ENCODE peak calls at places on chromosomes 1 and 21, in seven cellular contexts. R, V, Y, L, S, G and Q are unnamed samples.

GRCh38 chr1:28296401-28297220 is 32.2 kb upstream of the MED18 start:
- DNase-seq in Y (no peak), G (no peak), R (peak), V (no peak), L (peak), S (no peak), Q (peak)

GRCh38 chr21:35614412-35614901 is 445.9 kb downstream of the SETD4 start:
- DNase-seq in L (no peak), Y (no peak), R (no peak), V (no peak), G (no peak), S (no peak), Q (no peak)

GRCh38 chr21:42991992-42992740 is 17.8 kb downstream of the PKNOX1 start:
- DNase-seq in S (no peak), R (no peak), L (no peak), Y (no peak), V (peak), G (peak), Q (peak)

GRCh38 chr21:43190544-43191340 is 21.9 kb downstream of the CRYAA start:
- DNase-seq in R (peak), S (no peak), Y (no peak), L (no peak), G (peak), V (no peak), Q (no peak)

GRCh38 chr1:228337711-228338520 is 68.7 kb downstream of the TRIM11 start:
- DNase-seq in Y (no peak), G (peak), R (no peak), S (no peak), V (no peak), L (no peak), Q (peak)

GRCh38 chr1:98374098-98374497 is 287.4 kb upstream of the SNX7 start:
- DNase-seq in Y (no peak), R (no peak), V (no peak), L (no peak), S (no peak), G (no peak), Q (no peak)

GRCh38 chr1:182249201-182249676 is 142.4 kb downstream of the GLUL start:
- DNase-seq in V (no peak), R (no peak), G (no peak), Y (no peak), S (no peak), L (no peak), Q (peak)

GRCh38 chr1:175390081-175390481 is 197.5 kb upstream of the KIAA0040 start:
- DNase-seq in V (no peak), L (no peak), S (no peak), R (no peak), G (no peak), Y (no peak), Q (no peak)

GRCh38 chr1:1984560-1985070 is 19.0 kb downstream of the CFAP74 start:
- DNase-seq in R (no peak), G (no peak), Y (no peak), L (no peak), V (no peak), S (no peak), Q (no peak)

GRCh38 chr21:45985471-45986315 is 4.1 kb downstream of the COL6A1 start:
- DNase-seq in V (no peak), L (no peak), R (no peak), G (peak), Y (no peak), S (no peak), Q (no peak)

GRCh38 chr1:112549590-112549989 is 40.8 kb downstream of the WNT2B start:
- DNase-seq in L (no peak), V (no peak), R (no peak), G (no peak), S (no peak), Y (no peak), Q (no peak)

GRCh38 chr1:207495816-207496792 is at the start of gene CR1:
- DNase-seq in L (peak), G (peak), S (no peak), R (peak), V (no peak), Y (no peak), Q (peak)

GRCh38 chr1:9722378-9722749 is 70.8 kb downstream of the PIK3CD start:
- DNase-seq in S (no peak), L (no peak), G (no peak), Y (no peak), V (no peak), R (no peak), Q (no peak)

GRCh38 chr1:52364235-52364839 is 1.7 kb downstream of the CC2D1B start:
- DNase-seq in S (no peak), Y (no peak), R (no peak), G (no peak), L (no peak), V (no peak), Q (no peak)

GRCh38 chr1:228369608-228370438 is 36.8 kb downstream of the TRIM11 start:
- DNase-seq in S (no peak), G (peak), R (no peak), Y (no peak), L (no peak), V (no peak), Q (peak)

GRCh38 chr21:41970751-41971653 is 17.2 kb upstream of the C2CD2 start:
- DNase-seq in Y (no peak), V (no peak), G (no peak), L (no peak), S (no peak), R (no peak), Q (no peak)

GRCh38 chr1:178055779-178056471 is 38.0 kb upstream of the RASAL2 start:
- DNase-seq in R (no peak), V (no peak), Y (no peak), L (peak), S (no peak), G (no peak), Q (no peak)

GRCh38 chr1:150955274-150955673 is 19.4 kb downstream of the CERS2 start:
- DNase-seq in V (no peak), S (no peak), Y (no peak), R (no peak), G (no peak), L (no peak), Q (no peak)

GRCh38 chr1:231827337-231828105 is 200.9 kb downstream of the DISC1 start:
- DNase-seq in V (peak), G (no peak), Y (no peak), S (no peak), R (no peak), L (no peak), Q (no peak)

GRCh38 chr21:35481005-35481404 is 431.9 kb upstream of the RUNX1 start:
- DNase-seq in L (no peak), G (no peak), R (no peak), Y (no peak), S (no peak), V (no peak), Q (no peak)

GRCh38 chr1:94831636-94832035 is 11.5 kb downstream of the SLC44A3 start:
- DNase-seq in G (no peak), S (no peak), V (no peak), Y (no peak), R (no peak), L (no peak), Q (no peak)

GRCh38 chr1:4130096-4130495 is 230.0 kb upstream of the C1orf174 start:
- DNase-seq in L (no peak), S (no peak), Y (no peak), V (no peak), G (no peak), R (no peak), Q (no peak)

GRCh38 chr21:44078411-44078981 is 28.7 kb upstream of the PWP2 start:
- DNase-seq in Y (no peak), V (no peak), G (no peak), R (no peak), L (no peak), S (no peak), Q (no peak)

GRCh38 chr1:26337625-26338024 is 16.3 kb downstream of the CRYBG2 start:
- DNase-seq in G (no peak), R (no peak), V (no peak), S (no peak), L (no peak), Y (no peak), Q (no peak)

GRCh38 chr1:45410850-45411509 is 70.7 kb upstream of the MUTYH start:
- DNase-seq in L (no peak), G (no peak), Y (no peak), R (no peak), V (no peak), S (no peak), Q (no peak)

GRCh38 chr1:193629875-193630274 is 443.5 kb upstream of the B3GALT2 start:
- DNase-seq in L (no peak), V (no peak), Y (no peak), G (no peak), R (no peak), S (no peak), Q (no peak)

GRCh38 chr1:247760456-247760855 is at the start of gene OR1C1:
- DNase-seq in S (no peak), L (no peak), G (no peak), Y (no peak), R (no peak), V (no peak), Q (no peak)

GRCh38 chr1:209646558-209646957 is 5.7 kb downstream of the LAMB3 start:
- DNase-seq in L (no peak), Y (no peak), V (no peak), G (no peak), S (no peak), R (no peak), Q (no peak)

GRCh38 chr1:53337499-53337898 is 9.6 kb upstream of the LRP8 start:
- DNase-seq in R (no peak), S (no peak), V (no peak), L (no peak), Y (no peak), G (peak), Q (no peak)

GRCh38 chr1:168755800-168756418 is 26.9 kb upstream of the DPT start:
- DNase-seq in G (no peak), R (no peak), Y (no peak), S (no peak), V (no peak), L (no peak), Q (peak)

GRCh38 chr21:26800455-26801454 is 44.5 kb downstream of the ADAMTS1 start:
- DNase-seq in S (no peak), L (no peak), R (no peak), Y (no peak), G (peak), V (peak), Q (peak)

GRCh38 chr1:43636006-43636641 is 13.8 kb upstream of the KDM4A start:
- DNase-seq in L (no peak), Y (no peak), R (no peak), S (no peak), G (no peak), V (no peak), Q (no peak)

GRCh38 chr1:219465247-219466093 is 147.4 kb downstream of the ZC3H11B start:
- DNase-seq in G (no peak), L (no peak), V (no peak), Y (no peak), R (no peak), S (no peak), Q (no peak)

GRCh38 chr1:39130297-39130696 is 74.2 kb upstream of the MACF1 start:
- DNase-seq in R (no peak), L (no peak), G (no peak), V (peak), Y (no peak), S (no peak), Q (no peak)

GRCh38 chr21:25895565-25896205 is 160.9 kb downstream of the GABPA start:
- DNase-seq in R (no peak), S (no peak), Y (no peak), V (peak), G (no peak), L (no peak), Q (no peak)

GRCh38 chr1:16128338-16128741 is 27.5 kb downstream of the EPHA2 start:
- DNase-seq in R (no peak), S (no peak), G (no peak), V (no peak), Y (no peak), L (no peak), Q (no peak)

GRCh38 chr21:36719614-36720013 is 20.7 kb downstream of the SIM2 start:
- DNase-seq in L (no peak), S (no peak), G (peak), Y (no peak), V (no peak), R (no peak), Q (no peak)